ENCODE peak calls at places on chromosomes 2 and 18, in four cellular contexts. M is Peyer's patch, D is neural progenitor cell, W is SJSA1. G is an unnamed sample.

GRCh38 chr2:172083725-172084483 is 1.4 kb upstream of the DLX1 start:
- DNase-seq in M (no peak), D (peak; percentile 35), W (no peak), G (no peak)

GRCh38 chr2:240226672-240227537 is 86.4 kb upstream of the OTOS start:
- DNase-seq in M (no peak), D (no peak), W (no peak), G (peak; percentile 23)

GRCh38 chr2:32976409-32977063 is 29.8 kb downstream of the LTBP1 start:
- DNase-seq in M (no peak), D (no peak), W (no peak), G (no peak)

GRCh38 chr2:163401481-163401880 is 334.3 kb downstream of the FIGN start:
- DNase-seq in M (no peak), D (no peak), W (no peak), G (no peak)

GRCh38 chr18:12652861-12653401 is 5.0 kb downstream of the SPIRE1 start:
- DNase-seq in M (no peak), D (peak; percentile 24), W (peak; percentile 52), G (no peak)

GRCh38 chr2:173021939-173022371 is 53.7 kb upstream of the MAP3K20 start:
- DNase-seq in M (no peak), D (no peak), W (peak; percentile 47), G (no peak)

GRCh38 chr18:77099501-77100370 is 32.8 kb downstream of the MBP start:
- DNase-seq in M (peak; percentile 74), D (no peak), W (no peak), G (peak; percentile 54)

GRCh38 chr2:31238906-31239841 is 5.2 kb downstream of the EHD3 start:
- DNase-seq in M (no peak), D (no peak), W (no peak), G (no peak)

GRCh38 chr2:241597561-241597960 is 39.0 kb downstream of the BOK start:
- DNase-seq in M (no peak), D (no peak), W (no peak), G (no peak)

GRCh38 chr2:109282865-109283264 is 153.9 kb downstream of the SH3RF3 start:
- DNase-seq in M (no peak), D (no peak), W (no peak), G (no peak)

GRCh38 chr2:127469051-127469450 is 50.8 kb downstream of the PROC start:
- DNase-seq in M (no peak), D (no peak), W (no peak), G (no peak)

GRCh38 chr2:209431701-209432100 is 7.9 kb downstream of the MAP2 start:
- DNase-seq in M (no peak), D (no peak), W (no peak), G (no peak)

GRCh38 chr2:119823734-119824334 is 64.1 kb downstream of the PTPN4 start:
- DNase-seq in M (no peak), D (peak; percentile 54), W (peak; percentile 31), G (peak; percentile 51)

GRCh38 chr2:160039166-160039903 is 23.1 kb downstream of the PLA2R1 start:
- DNase-seq in M (no peak), D (no peak), W (no peak), G (no peak)

GRCh38 chr2:182020319-182021055 is 34.8 kb downstream of the PPP1R1C start:
- DNase-seq in M (no peak), D (no peak), W (peak; percentile 4), G (no peak)

GRCh38 chr2:8576525-8577157 is 105.2 kb upstream of the ID2 start:
- DNase-seq in M (peak; percentile 57), D (no peak), W (peak; percentile 80), G (peak; percentile 27)

GRCh38 chr2:174641168-174641567 is 43.6 kb upstream of the WIPF1 start:
- DNase-seq in M (no peak), D (no peak), W (no peak), G (no peak)

GRCh38 chr2:112640467-112640799 is 5.3 kb upstream of the SLC20A1 start:
- DNase-seq in M (no peak), D (no peak), W (no peak), G (no peak)

GRCh38 chr18:1062592-1062991 is 157.9 kb downstream of the ADCYAP1 start:
- DNase-seq in M (no peak), D (peak; percentile 36), W (no peak), G (no peak)

GRCh38 chr2:180730976-180731375 is 249.4 kb upstream of the UBE2E3 start:
- DNase-seq in M (no peak), D (no peak), W (no peak), G (no peak)

GRCh38 chr2:7094113-7094760 is 177.0 kb downstream of the RNF144A start:
- DNase-seq in M (no peak), D (no peak), W (no peak), G (no peak)

GRCh38 chr2:54482725-54483124 is 26.6 kb downstream of the SPTBN1 start:
- DNase-seq in M (no peak), D (peak; percentile 26), W (peak; percentile 66), G (no peak)

GRCh38 chr2:129062160-129062912 is 743.7 kb upstream of the HS6ST1 start:
- DNase-seq in M (no peak), D (no peak), W (no peak), G (no peak)

GRCh38 chr2:196274387-196274809 is 103.0 kb upstream of the STK17B start:
- DNase-seq in M (no peak), D (no peak), W (peak; percentile 65), G (no peak)

GRCh38 chr2:26786207-26787023 is 559 bp downstream of the CENPA start:
- DNase-seq in M (no peak), D (no peak), W (peak; percentile 39), G (peak; percentile 10)

GRCh38 chr2:36427790-36428243 is 72.2 kb downstream of the CRIM1 start:
- DNase-seq in M (no peak), D (no peak), W (no peak), G (no peak)

GRCh38 chr2:168757223-168757622 is 45.2 kb upstream of the NOSTRIN start:
- DNase-seq in M (no peak), D (no peak), W (no peak), G (no peak)

GRCh38 chr2:219254590-219255219 is 987 bp upstream of the TUBA4A start:
- DNase-seq in M (no peak), D (no peak), W (no peak), G (peak; percentile 69)

GRCh38 chr2:146388757-146389156 is 1456.1 kb upstream of the ACVR2A start:
- DNase-seq in M (no peak), D (no peak), W (no peak), G (no peak)

GRCh38 chr2:200172521-200172920 is 134.0 kb upstream of the SPATS2L start:
- DNase-seq in M (no peak), D (no peak), W (no peak), G (no peak)

GRCh38 chr2:230759481-230760191 is 47.0 kb downstream of the CAB39 start:
- DNase-seq in M (no peak), D (no peak), W (no peak), G (no peak)

DNA sequence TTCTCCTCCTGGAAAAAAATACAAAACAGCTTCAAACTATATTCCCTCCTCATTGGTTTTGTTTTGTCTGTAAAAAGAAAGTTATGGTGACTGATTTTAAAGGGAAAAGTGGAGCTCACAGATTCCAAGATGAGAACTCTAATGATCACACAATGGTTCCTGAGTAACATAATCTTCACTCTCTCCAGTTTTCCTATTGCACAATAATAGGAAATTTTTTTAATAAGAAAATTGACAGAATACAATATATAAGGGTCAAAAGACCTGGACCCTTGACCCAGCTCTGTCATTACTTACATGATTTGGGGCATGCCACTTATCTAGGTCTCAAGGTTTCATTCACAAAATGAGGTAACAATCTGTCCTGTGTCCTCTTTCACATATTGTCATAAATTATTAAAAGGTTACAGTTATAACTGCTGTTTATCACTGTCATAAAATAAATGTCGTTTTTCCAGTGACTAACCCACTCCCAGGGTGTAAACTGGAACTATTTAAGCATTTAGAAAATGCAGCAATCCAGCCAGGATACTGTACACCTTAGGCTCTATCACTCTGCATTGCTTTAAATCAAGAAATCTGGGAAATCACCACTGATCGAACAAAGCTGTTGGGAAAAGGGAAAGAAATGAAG is 4.1 kb downstream of the MGAT4A start:
- DNase-seq in M (no peak), D (no peak), W (no peak), G (no peak)
- H3K4me3 ChIP-seq in M (peak overlapping the region; percentile 94), D (no peak overlapping the region), W (no peak overlapping the region), G (peak overlapping the region; percentile 72)

DNA sequence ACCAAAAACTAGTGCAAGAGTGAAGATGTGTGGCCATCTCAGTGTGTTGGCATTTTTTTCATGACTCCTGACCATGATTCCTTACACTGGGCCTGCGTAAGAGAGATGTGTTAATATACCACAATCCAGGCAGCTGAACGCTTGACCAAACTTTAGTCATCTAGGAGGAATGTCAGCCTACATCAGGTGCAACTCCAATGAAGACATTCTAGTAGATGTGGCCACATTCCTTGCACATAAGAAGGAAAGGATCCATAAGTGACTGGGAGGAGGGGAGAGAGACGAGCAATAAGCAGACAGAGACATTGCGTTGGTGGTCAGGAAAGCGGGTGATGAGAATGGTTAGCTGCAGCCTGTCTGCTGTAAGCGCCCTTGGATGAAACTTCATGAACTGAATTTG is 42.6 kb downstream of the CYRIA start:
- DNase-seq in M (no peak), D (no peak), W (no peak), G (no peak)
- H3K4me1 ChIP-seq in M (peaks cover 28% of the 10 kb centered on the region), D (peaks cover 9% of the 10 kb centered on the region), W (no peaks in the 10 kb centered on the region), G (peaks cover 26% of the 10 kb centered on the region)

DNA sequence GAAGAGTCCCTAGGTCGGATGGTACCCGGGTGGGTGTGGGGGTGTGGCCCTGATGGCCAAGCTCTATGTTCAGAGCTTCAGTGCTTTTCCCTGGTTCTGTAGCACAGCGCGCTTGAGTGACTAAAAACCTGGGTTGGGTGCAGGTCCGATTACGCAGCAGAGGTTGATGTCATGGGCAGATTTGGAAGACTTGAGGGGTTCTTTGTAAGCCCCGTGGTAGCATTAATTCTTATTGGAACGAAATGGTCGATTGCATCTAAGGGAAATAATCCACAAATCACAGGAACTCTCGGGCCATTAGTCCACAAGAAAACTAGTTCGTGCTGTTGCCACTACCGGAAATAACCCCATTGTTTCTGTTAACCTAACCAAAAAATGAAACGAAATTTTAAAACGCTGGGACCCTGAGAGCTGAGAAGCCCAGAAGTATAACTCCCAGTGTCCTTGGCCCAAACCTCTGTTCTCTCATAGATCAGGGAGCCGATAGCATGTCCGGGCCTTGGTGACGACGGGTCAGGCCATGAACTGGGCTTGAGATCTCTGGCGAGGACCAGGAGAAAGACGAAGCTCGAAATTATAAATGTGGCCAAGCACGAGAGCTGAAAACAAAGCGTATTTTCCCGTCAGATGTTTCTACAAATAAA is 9.1 kb downstream of the HOXD8 start:
- DNase-seq in M (no peak), D (no peak), W (no peak), G (no peak)
- H3K4me3 ChIP-seq in M (peak overlapping the region; percentile 15), D (no peak overlapping the region), W (no peak overlapping the region), G (no peak overlapping the region)

GRCh38 chr2:20541651-20542050 is 94.8 kb downstream of the RHOB start:
- DNase-seq in M (no peak), D (no peak), W (no peak), G (no peak)

GRCh38 chr2:20539776-20540586 is 93.1 kb downstream of the RHOB start:
- DNase-seq in M (no peak), D (no peak), W (peak; percentile 88), G (no peak)

GRCh38 chr2:20540587-20541304 is 93.9 kb downstream of the RHOB start:
- DNase-seq in M (no peak), D (no peak), W (no peak), G (no peak)

GRCh38 chr2:20542269-20542668 is 95.4 kb downstream of the RHOB start:
- DNase-seq in M (no peak), D (no peak), W (no peak), G (no peak)

DNA sequence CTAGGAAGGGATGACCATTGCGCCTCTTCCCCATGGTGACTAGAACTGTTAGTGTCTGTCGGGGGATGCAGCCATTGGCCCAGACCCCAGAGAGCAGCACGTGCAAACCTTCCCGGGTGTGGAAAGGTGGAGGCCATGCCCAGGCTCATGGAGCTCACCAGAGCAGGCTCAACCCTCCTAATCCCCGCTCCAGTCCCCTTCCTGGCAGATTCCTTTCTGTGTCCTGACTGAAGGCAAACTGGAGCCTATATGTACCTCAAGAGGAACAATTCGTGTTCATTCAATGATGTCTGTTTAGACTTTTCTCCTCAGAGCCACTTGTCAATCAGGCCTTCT is 94.4 kb downstream of the RHOB start:
- DNase-seq in M (no peak), D (no peak), W (no peak), G (no peak)
- H3K4me1 ChIP-seq in M (no peaks in the 10 kb centered on the region), D (peaks cover 20% of the 10 kb centered on the region), W (peaks cover 21% of the 10 kb centered on the region), G (no peaks in the 10 kb centered on the region)